ENCODE peak calls at places on chromosomes 5 and 9, in six cellular contexts. One of them, this sample, is unnamed.

GRCh38 chr5:133718457-133718856 is 106.1 kb upstream of the FSTL4 start:
- DNase-seq in chondrocyte: no peak
- DNase-seq in cardiac muscle cell: no peak
- DNase-seq in fibroblast of pulmonary artery: no peak
- DNase-seq in NCI-H774: no peak
- DNase-seq in stimulated activated CD8-positive, alpha-beta memory T cell treated with anti-CD3 and anti-CD28 coated beads, Interleukin-4, amount 100 ng/mL, for 48 hours: no peak
- DNase-seq in this sample: no peak

GRCh38 chr5:138952962-138953361 is 77.8 kb upstream of the LRRTM2 start:
- DNase-seq in cardiac muscle cell: no peak
- DNase-seq in NCI-H774: no peak
- DNase-seq in fibroblast of pulmonary artery: no peak
- DNase-seq in stimulated activated CD8-positive, alpha-beta memory T cell treated with anti-CD3 and anti-CD28 coated beads, Interleukin-4, amount 100 ng/mL, for 48 hours: no peak
- DNase-seq in chondrocyte: no peak
- DNase-seq in this sample: peak

GRCh38 chr9:92983984-92984589 is 36.8 kb downstream of the FGD3 start:
- DNase-seq in stimulated activated CD8-positive, alpha-beta memory T cell treated with anti-CD3 and anti-CD28 coated beads, Interleukin-4, amount 100 ng/mL, for 48 hours: no peak
- DNase-seq in chondrocyte: no peak
- DNase-seq in NCI-H774: no peak
- DNase-seq in fibroblast of pulmonary artery: no peak
- DNase-seq in cardiac muscle cell: no peak
- DNase-seq in this sample: no peak

GRCh38 chr5:168658394-168658793 is 79.2 kb upstream of the PANK3 start:
- DNase-seq in cardiac muscle cell: no peak
- DNase-seq in fibroblast of pulmonary artery: no peak
- DNase-seq in chondrocyte: no peak
- DNase-seq in stimulated activated CD8-positive, alpha-beta memory T cell treated with anti-CD3 and anti-CD28 coated beads, Interleukin-4, amount 100 ng/mL, for 48 hours: no peak
- DNase-seq in NCI-H774: no peak
- DNase-seq in this sample: no peak

GRCh38 chr5:33855396-33855795 is 36.4 kb downstream of the ADAMTS12 start:
- DNase-seq in fibroblast of pulmonary artery: no peak
- DNase-seq in stimulated activated CD8-positive, alpha-beta memory T cell treated with anti-CD3 and anti-CD28 coated beads, Interleukin-4, amount 100 ng/mL, for 48 hours: no peak
- DNase-seq in cardiac muscle cell: no peak
- DNase-seq in chondrocyte: no peak
- DNase-seq in NCI-H774: no peak
- DNase-seq in this sample: no peak

GRCh38 chr9:137456061-137456863 is 2.9 kb downstream of the NSMF start:
- DNase-seq in chondrocyte: no peak
- DNase-seq in cardiac muscle cell: no peak
- DNase-seq in fibroblast of pulmonary artery: peak
- DNase-seq in stimulated activated CD8-positive, alpha-beta memory T cell treated with anti-CD3 and anti-CD28 coated beads, Interleukin-4, amount 100 ng/mL, for 48 hours: no peak
- DNase-seq in NCI-H774: no peak
- DNase-seq in this sample: no peak

GRCh38 chr9:121765021-121765950 is 113.9 kb downstream of the DAB2IP start:
- DNase-seq in chondrocyte: no peak
- DNase-seq in NCI-H774: no peak
- DNase-seq in cardiac muscle cell: peak
- DNase-seq in stimulated activated CD8-positive, alpha-beta memory T cell treated with anti-CD3 and anti-CD28 coated beads, Interleukin-4, amount 100 ng/mL, for 48 hours: no peak
- DNase-seq in fibroblast of pulmonary artery: peak
- DNase-seq in this sample: peak

GRCh38 chr5:9519537-9519936 is 26.3 kb downstream of the SEMA5A start:
- DNase-seq in stimulated activated CD8-positive, alpha-beta memory T cell treated with anti-CD3 and anti-CD28 coated beads, Interleukin-4, amount 100 ng/mL, for 48 hours: no peak
- DNase-seq in fibroblast of pulmonary artery: peak
- DNase-seq in cardiac muscle cell: no peak
- DNase-seq in NCI-H774: no peak
- DNase-seq in chondrocyte: no peak
- DNase-seq in this sample: no peak

This sample was measured in G401.